ENCODE peak calls at places on chromosomes 12 and 14, in eight cellular contexts. L, M, D, O, H, S, U and Y are unnamed samples.

GRCh38 chr12:64478661-64479060 is 26.7 kb downstream of the TBK1 start:
- DNase-seq in L (no peak), M (no peak), D (no peak), O (no peak), H (no peak), S (no peak), U (no peak), Y (no peak)

GRCh38 chr12:98686603-98687002 is 41.5 kb downstream of the APAF1 start:
- DNase-seq in L (no peak), M (no peak), D (no peak), O (no peak), H (no peak), S (no peak), U (no peak), Y (no peak)

GRCh38 chr12:20314325-20314724 is 54.0 kb upstream of the PDE3A start:
- DNase-seq in L (peak), M (no peak), D (no peak), O (no peak), H (peak), S (no peak), U (no peak), Y (peak)

GRCh38 chr12:22625671-22626251 is 790 bp downstream of the ETNK1 start:
- DNase-seq in L (peak), M (peak), D (peak), O (peak), H (peak), S (peak), U (peak), Y (no peak)

GRCh38 chr12:72546106-72546505 is 273.9 kb downstream of the TRHDE start:
- DNase-seq in L (no peak), M (no peak), D (no peak), O (no peak), H (no peak), S (no peak), U (no peak), Y (no peak)

GRCh38 chr12:66375560-66375959 is 73.3 kb downstream of the HELB start:
- DNase-seq in L (no peak), M (no peak), D (no peak), O (no peak), H (no peak), S (no peak), U (no peak), Y (no peak)

GRCh38 chr12:76558684-76559276 is 791 bp downstream of the OSBPL8 start:
- DNase-seq in L (peak), M (peak), D (no peak), O (peak), H (peak), S (peak), U (peak), Y (no peak)

GRCh38 chr14:93055651-93056115 is 60.0 kb downstream of the ITPK1 start:
- DNase-seq in L (no peak), M (no peak), D (no peak), O (peak), H (no peak), S (no peak), U (no peak), Y (no peak)

GRCh38 chr12:67647251-67647546 is 1.3 kb upstream of the DYRK2 start:
- DNase-seq in L (no peak), M (no peak), D (no peak), O (no peak), H (no peak), S (no peak), U (no peak), Y (no peak)

GRCh38 chr14:69002069-69002468 is 23.0 kb upstream of the ACTN1 start:
- DNase-seq in L (peak), M (peak), D (no peak), O (peak), H (no peak), S (no peak), U (no peak), Y (no peak)

GRCh38 chr14:72613196-72613974 is 280.5 kb downstream of the DPF3 start:
- DNase-seq in L (peak), M (peak), D (no peak), O (peak), H (peak), S (no peak), U (no peak), Y (no peak)

GRCh38 chr12:102917026-102917787 is at the start of gene PAH:
- DNase-seq in L (no peak), M (no peak), D (no peak), O (peak), H (no peak), S (peak), U (no peak), Y (no peak)

GRCh38 chr12:70876952-70877351 is 43.6 kb downstream of the PTPRR start:
- DNase-seq in L (peak), M (no peak), D (no peak), O (no peak), H (peak), S (no peak), U (no peak), Y (peak)

GRCh38 chr14:53399057-53399456 is 245.9 kb upstream of the DDHD1 start:
- DNase-seq in L (peak), M (no peak), D (no peak), O (no peak), H (peak), S (no peak), U (peak), Y (no peak)

GRCh38 chr14:82911930-82912329 is 1378.3 kb upstream of the SEL1L start:
- DNase-seq in L (no peak), M (no peak), D (no peak), O (no peak), H (no peak), S (no peak), U (no peak), Y (no peak)

GRCh38 chr14:27995688-27996087 is 770.9 kb upstream of the FOXG1 start:
- DNase-seq in L (no peak), M (no peak), D (no peak), O (no peak), H (no peak), S (no peak), U (no peak), Y (no peak)

GRCh38 chr14:55366271-55366670 is 45.4 kb downstream of the ATG14 start:
- DNase-seq in L (peak), M (no peak), D (peak), O (no peak), H (no peak), S (no peak), U (no peak), Y (peak)

GRCh38 chr12:75981247-75981646 is 50.3 kb downstream of the PHLDA1 start:
- DNase-seq in L (no peak), M (no peak), D (no peak), O (no peak), H (no peak), S (no peak), U (no peak), Y (no peak)

GRCh38 chr12:32032205-32032810 is 73.1 kb downstream of the RESF1 start:
- DNase-seq in L (no peak), M (no peak), D (peak), O (no peak), H (peak), S (no peak), U (no peak), Y (no peak)

GRCh38 chr12:118302053-118302452 is 70.7 kb downstream of the TAOK3 start:
- DNase-seq in L (peak), M (no peak), D (peak), O (no peak), H (peak), S (no peak), U (no peak), Y (no peak)

GRCh38 chr12:94140556-94140955 is 7.8 kb upstream of the PLXNC1 start:
- DNase-seq in L (peak), M (no peak), D (no peak), O (peak), H (peak), S (no peak), U (peak), Y (no peak)

GRCh38 chr12:67541625-67541991 is 106.9 kb upstream of the DYRK2 start:
- DNase-seq in L (no peak), M (no peak), D (no peak), O (peak), H (no peak), S (no peak), U (no peak), Y (no peak)

GRCh38 chr14:99821519-99822165 is 28.4 kb downstream of the EML1 start:
- DNase-seq in L (peak), M (peak), D (peak), O (no peak), H (peak), S (no peak), U (peak), Y (peak)

GRCh38 chr14:49487238-49487637 is 98.9 kb downstream of the RPS29 start:
- DNase-seq in L (no peak), M (no peak), D (no peak), O (no peak), H (no peak), S (no peak), U (no peak), Y (no peak)

GRCh38 chr14:85333313-85333712 is 196.6 kb upstream of the FLRT2 start:
- DNase-seq in L (peak), M (no peak), D (peak), O (peak), H (peak), S (no peak), U (no peak), Y (no peak)

GRCh38 chr14:98163285-98163741 is 1108.7 kb downstream of the BCL11B start:
- DNase-seq in L (no peak), M (no peak), D (no peak), O (no peak), H (no peak), S (no peak), U (no peak), Y (no peak)

GRCh38 chr14:80901260-80901659 is 40.3 kb downstream of the CEP128 start:
- DNase-seq in L (no peak), M (no peak), D (no peak), O (no peak), H (no peak), S (no peak), U (no peak), Y (no peak)

GRCh38 chr12:93706824-93707223 is 29.6 kb downstream of the CRADD start:
- DNase-seq in L (no peak), M (no peak), D (no peak), O (no peak), H (no peak), S (no peak), U (no peak), Y (no peak)

GRCh38 chr14:51824191-51824590 is 36.2 kb upstream of the GNG2 start:
- DNase-seq in L (no peak), M (no peak), D (no peak), O (no peak), H (no peak), S (no peak), U (no peak), Y (no peak)

GRCh38 chr12:130878193-130879185 is 6.6 kb downstream of the RAN start:
- DNase-seq in L (no peak), M (no peak), D (no peak), O (no peak), H (no peak), S (no peak), U (peak), Y (no peak)

GRCh38 chr12:75766263-75767160 is 255.1 kb upstream of the KRR1 start:
- DNase-seq in L (peak), M (no peak), D (no peak), O (no peak), H (peak), S (no peak), U (no peak), Y (no peak)

GRCh38 chr14:65958664-65959562 is 527.3 kb upstream of the CCDC196 start:
- DNase-seq in L (peak), M (no peak), D (no peak), O (no peak), H (peak), S (no peak), U (no peak), Y (no peak)

GRCh38 chr12:116534341-116535121 is 24.6 kb upstream of the MAP1LC3B2 start:
- DNase-seq in L (no peak), M (peak), D (no peak), O (no peak), H (no peak), S (no peak), U (no peak), Y (no peak)
- H3K4me3 ChIP-seq in L (peak), M (peak), D (peak), O (peak), H (peak), S (peak), U (peak), Y (peak)

DNA sequence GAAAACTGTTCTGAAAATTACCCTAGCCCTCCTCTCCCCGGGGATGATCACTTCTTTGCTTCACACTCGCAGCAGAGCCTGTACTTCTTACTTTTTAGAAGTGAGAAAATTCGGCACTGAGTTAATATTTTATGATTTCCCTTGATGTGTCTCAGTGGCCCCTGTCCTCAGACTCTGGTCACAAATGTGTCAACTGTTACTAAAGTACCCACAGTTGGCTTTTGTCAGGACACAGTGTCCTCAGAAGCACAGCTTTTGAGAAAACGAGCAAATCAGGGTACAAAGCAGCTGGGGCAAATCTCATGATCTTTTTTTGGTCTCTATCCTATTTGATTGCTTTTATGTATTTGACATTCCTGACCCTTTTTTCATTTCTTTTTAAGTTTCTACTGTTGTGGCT is 142.5 kb downstream of the SYNE2 start:
- DNase-seq in L (no peak), M (no peak), D (no peak), O (no peak), H (no peak), S (no peak), U (no peak), Y (no peak)
- TF ChIP-seq CTCF in L (no peak), M (no peak), D (no peak), O (no peak), H (no peak), S (no peak), U (no peak), Y (no peak)

DNA sequence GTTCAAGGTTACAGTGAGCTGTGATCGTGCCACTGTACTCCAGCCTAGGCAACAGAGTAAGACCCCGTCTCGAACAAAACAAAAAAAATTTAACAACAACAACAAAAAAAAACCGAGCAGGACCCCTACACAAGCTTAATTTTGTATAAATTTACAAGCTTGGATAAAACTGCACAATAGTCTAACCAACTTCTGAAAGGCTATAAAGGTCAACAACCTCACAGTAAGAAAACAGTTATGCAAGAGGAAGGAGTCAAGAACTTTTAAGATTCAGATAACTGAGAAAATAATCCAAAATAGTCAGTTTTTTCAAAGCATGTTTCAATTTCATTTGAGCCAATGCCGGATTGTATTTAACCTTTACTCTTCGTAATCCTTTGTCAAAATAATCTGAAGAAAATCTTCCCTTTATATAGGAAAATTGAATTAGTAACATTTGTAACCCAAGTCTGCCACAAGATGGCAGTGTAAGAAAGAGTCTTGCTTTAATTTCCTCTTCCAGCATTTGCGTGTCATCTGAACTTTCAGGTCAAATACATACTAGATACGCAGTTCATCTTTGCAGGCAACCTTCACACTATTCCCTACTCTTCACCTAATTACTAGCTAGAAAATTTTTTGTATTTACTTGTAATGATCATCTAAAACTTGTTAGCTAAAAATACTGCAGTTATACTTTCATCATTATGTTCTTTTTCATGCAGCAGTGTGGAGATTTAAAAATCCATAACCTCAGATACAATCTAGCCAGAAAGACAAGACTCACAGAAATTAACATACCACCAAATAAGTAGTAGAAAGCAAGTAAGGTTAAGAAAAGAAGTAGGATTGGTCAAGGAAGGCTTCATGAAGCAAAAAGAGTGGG is 5.8 kb downstream of the CCNB1IP1 start:
- DNase-seq in L (peak), M (peak), D (peak), O (no peak), H (peak), S (no peak), U (peak), Y (no peak)
- H3K4me3 ChIP-seq in L (no peak), M (no peak), D (no peak), O (no peak), H (no peak), S (no peak), U (no peak), Y (no peak)

GRCh38 chr12:120234643-120235368 is 30.7 kb downstream of the PXN start:
- DNase-seq in L (peak), M (peak), D (peak), O (peak), H (peak), S (no peak), U (no peak), Y (peak)
- TF ChIP-seq CTCF in L (peak), M (peak), D (peak), O (no peak), H (peak), S (no peak), U (no peak), Y (peak)